ENCODE peak calls at places on chromosome 5, in five cellular contexts. A, O, D, I and W are unnamed samples.

GRCh38 chr5:54251981-54252380 is 58.4 kb downstream of the ARL15 start:
- DNase-seq in A (no peak), O (no peak), D (no peak), I (no peak), W (no peak)

GRCh38 chr5:86999951-87000350 is 267.7 kb upstream of the RASA1 start:
- DNase-seq in A (no peak), O (no peak), D (no peak), I (no peak), W (no peak)

GRCh38 chr5:5409151-5409810 is 13.2 kb upstream of the ICE1 start:
- DNase-seq in A (no peak), O (no peak), D (no peak), I (no peak), W (no peak)

GRCh38 chr5:155270737-155271136 is 257.2 kb downstream of the KIF4B start:
- DNase-seq in A (no peak), O (no peak), D (no peak), I (no peak), W (no peak)

GRCh38 chr5:98109561-98110006 is 663.9 kb upstream of the RGMB start:
- DNase-seq in A (no peak), O (no peak), D (no peak), I (no peak), W (no peak)

GRCh38 chr5:179348833-179349232 is 3.6 kb upstream of the ADAMTS2 start:
- DNase-seq in A (no peak), O (no peak), D (no peak), I (no peak), W (no peak)

GRCh38 chr5:138275379-138275782 is 960 bp upstream of the GFRA3 start:
- DNase-seq in A (no peak), O (no peak), D (no peak), I (no peak), W (no peak)

GRCh38 chr5:121273818-121274433 is 577.8 kb upstream of the FTMT start:
- DNase-seq in A (no peak), O (no peak), D (no peak), I (no peak), W (no peak)

GRCh38 chr5:68007446-68007845 is 208.1 kb upstream of the PIK3R1 start:
- DNase-seq in A (no peak), O (no peak), D (no peak), I (no peak), W (no peak)

GRCh38 chr5:17228833-17229291 is 11.4 kb downstream of the BASP1 start:
- DNase-seq in A (no peak), O (no peak), D (no peak), I (no peak), W (no peak)

GRCh38 chr5:96936431-96937221 is 746 bp downstream of the LNPEP start:
- DNase-seq in A (peak), O (peak), D (peak), I (no peak), W (no peak)

GRCh38 chr5:73256462-73257260 is 83.7 kb downstream of the TMEM174 start:
- DNase-seq in A (no peak), O (no peak), D (no peak), I (no peak), W (no peak)

GRCh38 chr5:146461319-146461718 is 14.2 kb downstream of the TCERG1 start:
- DNase-seq in A (no peak), O (no peak), D (no peak), I (no peak), W (no peak)

GRCh38 chr5:52657231-52657645 is 130.5 kb upstream of the ITGA1 start:
- DNase-seq in A (no peak), O (no peak), D (no peak), I (no peak), W (no peak)

GRCh38 chr5:73654171-73654811 is 28.3 kb downstream of the ARHGEF28 start:
- DNase-seq in A (no peak), O (no peak), D (no peak), I (no peak), W (no peak)

GRCh38 chr5:178192787-178193186 is 5.6 kb upstream of the GMCL2 start:
- DNase-seq in A (no peak), O (no peak), D (no peak), I (no peak), W (no peak)

GRCh38 chr5:4614088-4614487 is 526.0 kb upstream of the ADAMTS16 start:
- DNase-seq in A (no peak), O (no peak), D (no peak), I (no peak), W (no peak)

GRCh38 chr5:161420526-161420925 is 126.0 kb downstream of the GABRB2 start:
- DNase-seq in A (no peak), O (no peak), D (no peak), I (no peak), W (no peak)

GRCh38 chr5:53479045-53479655 is 1.3 kb upstream of the FST start:
- DNase-seq in A (no peak), O (no peak), D (no peak), I (no peak), W (no peak)

GRCh38 chr5:113093561-113093960 is 117.0 kb downstream of the DCP2 start:
- DNase-seq in A (no peak), O (no peak), D (no peak), I (no peak), W (no peak)

GRCh38 chr5:170067152-170067551 is 38.5 kb upstream of the FOXI1 start:
- DNase-seq in A (no peak), O (no peak), D (no peak), I (no peak), W (no peak)

GRCh38 chr5:81302596-81302995 is 1.2 kb downstream of the ZCCHC9 start:
- DNase-seq in A (no peak), O (no peak), D (no peak), I (no peak), W (no peak)

GRCh38 chr5:106376522-106376921 is 1294.2 kb downstream of the EFNA5 start:
- DNase-seq in A (no peak), O (no peak), D (no peak), I (no peak), W (no peak)

GRCh38 chr5:154756203-154756870 is 1.2 kb downstream of the LARP1 start:
- DNase-seq in A (no peak), O (peak), D (peak), I (no peak), W (no peak)

GRCh38 chr5:115599502-115599901 is 2.8 kb downstream of the TICAM2 start:
- DNase-seq in A (no peak), O (no peak), D (no peak), I (no peak), W (no peak)

GRCh38 chr5:60334281-60334713 is 365.7 kb downstream of the DEPDC1B start:
- DNase-seq in A (no peak), O (no peak), D (no peak), I (no peak), W (no peak)

GRCh38 chr5:2946315-2946714 is 194.8 kb upstream of the IRX2 start:
- DNase-seq in A (no peak), O (no peak), D (no peak), I (no peak), W (no peak)

GRCh38 chr5:80916661-80917060 is 43.5 kb upstream of the RASGRF2 start:
- DNase-seq in A (no peak), O (no peak), D (no peak), I (no peak), W (no peak)

GRCh38 chr5:6761333-6761732 is 48.1 kb downstream of the TENT4A start:
- DNase-seq in A (no peak), O (no peak), D (no peak), I (no peak), W (no peak)

GRCh38 chr5:172805736-172806255 is 28.3 kb upstream of the ERGIC1 start:
- DNase-seq in A (no peak), O (no peak), D (no peak), I (no peak), W (no peak)

GRCh38 chr5:80964491-80964890 is 4.3 kb downstream of the RASGRF2 start:
- DNase-seq in A (no peak), O (no peak), D (no peak), I (no peak), W (no peak)